ENCODE peak calls at places on chromosomes 13 and 19, in ten cellular contexts. G, M, Q, Y, S, W, E, P, F and L are unnamed samples.
A peak's percentile ranks its signal among the peaks of the same experiment; 100 is the strongest.

GRCh38 chr13:106033634-106034033 is 501.8 kb downstream of the EFNB2 start:
- DNase-seq in G (no peak), M (no peak), Q (no peak), Y (no peak), S (no peak), W (no peak), E (no peak), P (no peak), F (peak; percentile 15), L (no peak)

GRCh38 chr19:12939292-12939606 is 840 bp downstream of the CALR start:
- DNase-seq in G (no peak), M (no peak), Q (no peak), Y (no peak), S (no peak), W (no peak), E (no peak), P (no peak), F (no peak), L (no peak)

GRCh38 chr19:8638078-8638619 is 7.7 kb downstream of the NFILZ start:
- DNase-seq in G (peak; percentile 39), M (no peak), Q (no peak), Y (peak; percentile 25), S (peak; percentile 85), W (peak; percentile 17), E (no peak), P (no peak), F (no peak), L (peak; percentile 81)

GRCh38 chr13:73001971-73002370 is 56.8 kb upstream of the KLF5 start:
- DNase-seq in G (no peak), M (no peak), Q (no peak), Y (no peak), S (no peak), W (no peak), E (no peak), P (no peak), F (no peak), L (no peak)

GRCh38 chr13:95355491-95355890 is 54.2 kb upstream of the ABCC4 start:
- DNase-seq in G (no peak), M (no peak), Q (no peak), Y (no peak), S (no peak), W (no peak), E (no peak), P (no peak), F (peak; percentile 20), L (no peak)

GRCh38 chr13:98173431-98173921 is 3.6 kb downstream of the RNF113B start:
- DNase-seq in G (no peak), M (no peak), Q (no peak), Y (no peak), S (no peak), W (peak; percentile 16), E (peak; percentile 100), P (no peak), F (peak; percentile 95), L (no peak)

GRCh38 chr19:14519860-14520407 is 1.7 kb upstream of the DNAJB1 start:
- DNase-seq in G (no peak), M (no peak), Q (no peak), Y (no peak), S (no peak), W (no peak), E (peak; percentile 93), P (no peak), F (no peak), L (no peak)

GRCh38 chr13:110815471-110816204 is 99.2 kb downstream of the ANKRD10 start:
- DNase-seq in G (no peak), M (no peak), Q (no peak), Y (peak; percentile 23), S (no peak), W (no peak), E (no peak), P (no peak), F (no peak), L (no peak)

DNA sequence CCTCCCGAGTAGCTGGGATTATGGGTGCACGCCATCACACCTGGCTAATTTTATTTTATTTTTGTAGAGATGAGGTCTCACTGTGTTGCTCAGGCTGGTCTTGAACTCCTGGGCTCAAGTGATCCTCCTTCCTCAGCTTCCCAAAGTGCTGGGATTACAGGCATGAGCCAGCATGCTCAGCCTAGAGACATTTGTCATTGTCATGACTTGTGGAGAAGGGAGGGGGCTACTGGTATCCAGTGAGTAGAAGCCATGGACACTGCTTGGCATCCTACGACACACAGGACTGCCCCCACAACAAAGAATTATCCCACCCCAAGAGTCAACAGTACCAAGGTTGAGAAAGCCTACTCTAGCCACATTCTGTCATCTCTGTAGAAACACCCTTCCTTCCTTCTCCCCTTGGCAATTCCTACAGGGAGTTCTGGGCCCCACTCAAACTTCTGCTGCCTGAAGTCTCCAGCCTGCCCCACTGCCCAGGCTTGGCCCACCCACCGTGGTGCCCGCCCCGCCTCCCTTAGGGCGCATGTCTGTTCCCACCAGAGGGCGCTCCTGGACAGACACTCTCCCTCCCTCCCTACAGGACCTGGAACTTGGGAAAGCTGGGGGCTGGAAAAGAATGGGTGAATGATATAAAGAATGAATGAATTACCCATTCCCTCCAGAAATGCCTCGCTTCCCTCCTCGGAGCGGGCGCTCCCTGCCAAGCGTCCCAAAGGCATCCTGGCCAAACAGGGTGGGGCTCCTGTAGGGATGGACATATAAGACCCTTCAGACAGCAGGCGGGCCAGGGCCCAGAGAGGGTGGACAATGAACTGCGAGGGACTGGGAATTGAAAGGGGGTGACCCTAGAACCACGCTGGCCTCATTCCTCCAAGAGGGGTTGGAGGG is 5.5 kb upstream of the EMP3 start:
- DNase-seq in G (peak; percentile 88), M (peak; percentile 69), Q (no peak), Y (peak; percentile 97), S (peak; percentile 90), W (peak; percentile 72), E (no peak), P (peak; percentile 79), F (no peak), L (peak; percentile 61)
- H3K4me3 ChIP-seq in G (no peak overlapping the region), M (no peak overlapping the region), Q (no peak overlapping the region), Y (no peak overlapping the region), S (no peak overlapping the region), W (no peak overlapping the region), E (no peak overlapping the region), P (no peak overlapping the region), F (no peak overlapping the region), L (no peak overlapping the region)

GRCh38 chr19:28166025-28166424 is 1046.9 kb downstream of the UQCRFS1 start:
- DNase-seq in G (no peak), M (no peak), Q (no peak), Y (no peak), S (no peak), W (no peak), E (no peak), P (no peak), F (no peak), L (no peak)

GRCh38 chr19:28169168-28169862 is 1043.6 kb downstream of the UQCRFS1 start:
- DNase-seq in G (no peak), M (no peak), Q (no peak), Y (no peak), S (no peak), W (no peak), E (no peak), P (no peak), F (no peak), L (no peak)

GRCh38 chr19:28159065-28159464 is 1053.9 kb downstream of the UQCRFS1 start:
- DNase-seq in G (no peak), M (no peak), Q (no peak), Y (no peak), S (no peak), W (no peak), E (no peak), P (no peak), F (no peak), L (no peak)

GRCh38 chr19:28168557-28168956 is 1044.4 kb downstream of the UQCRFS1 start:
- DNase-seq in G (no peak), M (no peak), Q (no peak), Y (no peak), S (no peak), W (no peak), E (peak; percentile 7), P (no peak), F (no peak), L (peak; percentile 47)

GRCh38 chr19:28164214-28164613 is 1048.7 kb downstream of the UQCRFS1 start:
- DNase-seq in G (no peak), M (no peak), Q (no peak), Y (no peak), S (no peak), W (no peak), E (no peak), P (no peak), F (no peak), L (no peak)
- H3K4me3 ChIP-seq in G (no peak overlapping the region), M (no peak overlapping the region), Q (no peak overlapping the region), Y (no peak overlapping the region), S (no peak overlapping the region), W (no peak overlapping the region), E (no peak overlapping the region), P (no peak overlapping the region), F (no peak overlapping the region), L (no peak overlapping the region)

GRCh38 chr13:31947105-31947504 is 84.5 kb upstream of the FRY start:
- DNase-seq in G (no peak), M (no peak), Q (no peak), Y (no peak), S (no peak), W (no peak), E (no peak), P (no peak), F (no peak), L (no peak)

GRCh38 chr13:31946091-31946770 is 85.3 kb upstream of the FRY start:
- DNase-seq in G (no peak), M (no peak), Q (no peak), Y (no peak), S (no peak), W (no peak), E (peak; percentile 40), P (no peak), F (no peak), L (no peak)

GRCh38 chr13:31943591-31943990 is 88.0 kb upstream of the FRY start:
- DNase-seq in G (no peak), M (no peak), Q (no peak), Y (no peak), S (no peak), W (no peak), E (no peak), P (no peak), F (no peak), L (no peak)

GRCh38 chr13:31944262-31945160 is 87.1 kb upstream of the FRY start:
- DNase-seq in G (no peak), M (no peak), Q (no peak), Y (no peak), S (no peak), W (no peak), E (no peak), P (no peak), F (no peak), L (no peak)

GRCh38 chr13:31945202-31945978 is 86.2 kb upstream of the FRY start:
- DNase-seq in G (peak; percentile 76), M (no peak), Q (peak; percentile 23), Y (peak; percentile 31), S (peak; percentile 90), W (peak; percentile 77), E (peak; percentile 69), P (peak; percentile 31), F (no peak), L (no peak)
- H3K4me3 ChIP-seq in G (peak overlapping the region; percentile 17), M (no peak overlapping the region), Q (no peak overlapping the region), Y (no peak overlapping the region), S (no peak overlapping the region), W (peak overlapping the region; percentile 17), E (peak overlapping the region; percentile 24), P (no peak overlapping the region), F (peak overlapping the region; percentile 18), L (no peak overlapping the region)

DNA sequence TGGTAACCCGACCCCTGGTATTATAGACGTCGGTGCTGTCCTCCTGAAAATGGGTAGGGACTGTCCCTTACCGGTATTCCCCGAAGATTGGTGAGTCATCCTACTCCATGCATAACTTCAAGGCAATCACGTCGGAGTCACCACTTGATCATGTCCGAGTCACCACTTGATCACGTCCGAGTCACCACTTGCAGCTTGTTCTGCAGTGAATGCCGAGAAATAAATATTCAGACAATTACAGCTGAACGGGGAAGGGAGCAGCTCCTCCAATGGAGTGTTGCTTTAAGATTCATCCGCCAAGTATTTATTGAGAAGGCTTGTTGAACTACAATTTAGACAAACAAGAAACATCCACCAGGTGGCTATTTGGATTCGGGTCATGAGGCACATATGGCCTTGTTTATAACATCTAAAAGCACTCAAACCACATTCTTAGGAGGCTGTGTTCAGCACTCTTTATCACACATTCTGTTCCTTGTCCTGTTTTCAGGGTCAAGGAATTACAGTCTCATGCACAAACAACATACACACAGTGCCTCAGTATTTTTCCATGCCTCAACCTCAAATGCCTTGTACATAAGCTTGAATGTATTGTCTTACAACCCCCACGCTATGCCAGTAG is 43.1 kb downstream of the ZNF726 start:
- DNase-seq in G (no peak), M (no peak), Q (no peak), Y (peak; percentile 10), S (no peak), W (no peak), E (peak; percentile 43), P (no peak), F (peak; percentile 34), L (no peak)
- H3K4me3 ChIP-seq in G (no peak overlapping the region), M (no peak overlapping the region), Q (no peak overlapping the region), Y (no peak overlapping the region), S (no peak overlapping the region), W (no peak overlapping the region), E (no peak overlapping the region), P (no peak overlapping the region), F (no peak overlapping the region), L (no peak overlapping the region)